ENCODE peak calls at places on chromosomes 5 and 9, in five cellular contexts. One of them, this sample, is unnamed.

GRCh38 chr9:38008168-38009034 is 60.6 kb downstream of the SHB start:
- DNase-seq in sigmoid colon: no peak
- DNase-seq in heart left ventricle: no peak
- DNase-seq in lower leg skin: no peak
- DNase-seq in A549: peak; percentile 91
- DNase-seq in this sample: no peak

GRCh38 chr5:120463026-120463770 is 902 bp upstream of the PRR16 start:
- DNase-seq in sigmoid colon: no peak
- DNase-seq in heart left ventricle: no peak
- DNase-seq in lower leg skin: no peak
- DNase-seq in A549: no peak
- DNase-seq in this sample: no peak

GRCh38 chr5:15844253-15844652 is 335.3 kb downstream of the MARCHF11 start:
- DNase-seq in sigmoid colon: no peak
- DNase-seq in heart left ventricle: no peak
- DNase-seq in lower leg skin: no peak
- DNase-seq in A549: no peak
- DNase-seq in this sample: no peak

GRCh38 chr5:159269723-159270122 is 6.6 kb downstream of the UBLCP1 start:
- DNase-seq in sigmoid colon: no peak
- DNase-seq in heart left ventricle: no peak
- DNase-seq in lower leg skin: no peak
- DNase-seq in A549: no peak
- DNase-seq in this sample: no peak

GRCh38 chr5:372911-373709 is 51.6 kb downstream of the AHRR start:
- DNase-seq in sigmoid colon: no peak
- DNase-seq in heart left ventricle: no peak
- DNase-seq in lower leg skin: peak; percentile 85
- DNase-seq in A549: no peak
- DNase-seq in this sample: no peak

GRCh38 chr5:9046756-9047481 is 499.0 kb downstream of the SEMA5A start:
- DNase-seq in sigmoid colon: no peak
- DNase-seq in heart left ventricle: no peak
- DNase-seq in lower leg skin: no peak
- DNase-seq in A549: no peak
- DNase-seq in this sample: no peak

GRCh38 chr9:35756275-35756742 is 2.2 kb upstream of the MSMP start:
- DNase-seq in sigmoid colon: peak; percentile 87
- DNase-seq in heart left ventricle: peak; percentile 65
- DNase-seq in lower leg skin: no peak
- DNase-seq in A549: no peak
- DNase-seq in this sample: peak; percentile 41

GRCh38 chr9:27019589-27019988 is 14.1 kb upstream of the LRRC19 start:
- DNase-seq in sigmoid colon: no peak
- DNase-seq in heart left ventricle: no peak
- DNase-seq in lower leg skin: no peak
- DNase-seq in A549: no peak
- DNase-seq in this sample: no peak

GRCh38 chr9:34048730-34049629 is at the start of gene UBAP2:
- DNase-seq in sigmoid colon: peak; percentile 99
- DNase-seq in heart left ventricle: peak; percentile 98
- DNase-seq in lower leg skin: peak; percentile 100
- DNase-seq in A549: peak; percentile 96
- DNase-seq in this sample: peak; percentile 99
- TF ChIP-seq CTCF in sigmoid colon: no peak
- TF ChIP-seq CTCF in heart left ventricle: no peak
- TF ChIP-seq CTCF in lower leg skin: no peak
- TF ChIP-seq CTCF in A549: no peak
- TF ChIP-seq CTCF in this sample: peak; percentile 31

GRCh38 chr9:89378541-89378940 is 60.2 kb downstream of the SECISBP2 start:
- DNase-seq in sigmoid colon: no peak
- DNase-seq in heart left ventricle: no peak
- DNase-seq in lower leg skin: no peak
- DNase-seq in A549: no peak
- DNase-seq in this sample: no peak
- TF ChIP-seq POLR2A in sigmoid colon: no peak
- TF ChIP-seq POLR2A in heart left ventricle: no peak
- TF ChIP-seq POLR2A in lower leg skin: no peak
- TF ChIP-seq POLR2A in A549: no peak
- TF ChIP-seq POLR2A in this sample: no peak

GRCh38 chr5:52861368-52861767 is 73.7 kb downstream of the ITGA1 start:
- DNase-seq in sigmoid colon: no peak
- DNase-seq in heart left ventricle: no peak
- DNase-seq in lower leg skin: no peak
- DNase-seq in A549: no peak
- DNase-seq in this sample: no peak

GRCh38 chr5:52863715-52864114 is 76.0 kb downstream of the ITGA1 start:
- DNase-seq in sigmoid colon: no peak
- DNase-seq in heart left ventricle: no peak
- DNase-seq in lower leg skin: no peak
- DNase-seq in A549: no peak
- DNase-seq in this sample: no peak

GRCh38 chr5:52867809-52868208 is 80.1 kb downstream of the ITGA1 start:
- DNase-seq in sigmoid colon: no peak
- DNase-seq in heart left ventricle: no peak
- DNase-seq in lower leg skin: no peak
- DNase-seq in A549: no peak
- DNase-seq in this sample: no peak

GRCh38 chr5:52864884-52865283 is 77.2 kb downstream of the ITGA1 start:
- DNase-seq in sigmoid colon: no peak
- DNase-seq in heart left ventricle: no peak
- DNase-seq in lower leg skin: no peak
- DNase-seq in A549: no peak
- DNase-seq in this sample: no peak

DNA sequence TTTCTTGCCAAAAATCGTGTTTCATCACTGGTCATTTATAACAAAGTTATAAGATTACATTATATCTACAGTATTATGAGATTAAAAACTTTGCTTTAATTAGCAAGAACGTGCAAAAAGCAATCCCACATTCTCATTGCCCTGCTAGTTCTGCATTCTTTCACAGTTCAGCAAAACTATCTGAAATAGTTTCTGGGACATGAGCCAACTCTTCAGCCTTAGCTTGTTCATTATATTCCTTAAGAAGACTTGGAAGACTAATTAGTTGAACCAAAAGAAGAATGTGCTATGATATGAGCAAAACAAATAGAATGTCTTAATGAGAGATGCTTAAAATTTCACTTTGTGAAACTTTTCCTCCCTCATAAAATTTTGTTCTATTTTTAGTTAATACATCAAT is 76.7 kb downstream of the ITGA1 start:
- DNase-seq in sigmoid colon: no peak
- DNase-seq in heart left ventricle: no peak
- DNase-seq in lower leg skin: no peak
- DNase-seq in A549: no peak
- DNase-seq in this sample: no peak
- TF ChIP-seq CTCF in sigmoid colon: no peak
- TF ChIP-seq CTCF in heart left ventricle: no peak
- TF ChIP-seq CTCF in lower leg skin: no peak
- TF ChIP-seq CTCF in A549: no peak
- TF ChIP-seq CTCF in this sample: no peak

GRCh38 chr9:125407974-125408900 is 146.6 kb downstream of the GAPVD1 start:
- DNase-seq in sigmoid colon: peak; percentile 91
- DNase-seq in heart left ventricle: peak; percentile 71
- DNase-seq in lower leg skin: peak; percentile 95
- DNase-seq in A549: peak; percentile 96
- DNase-seq in this sample: peak; percentile 68
- TF ChIP-seq POLR2A in sigmoid colon: no peak
- TF ChIP-seq POLR2A in heart left ventricle: no peak
- TF ChIP-seq POLR2A in lower leg skin: no peak
- TF ChIP-seq POLR2A in A549: no peak
- TF ChIP-seq POLR2A in this sample: no peak

GRCh38 chr5:154197801-154198461 is 7.4 kb downstream of the GALNT10 start:
- DNase-seq in sigmoid colon: no peak
- DNase-seq in heart left ventricle: no peak
- DNase-seq in lower leg skin: no peak
- DNase-seq in A549: peak; percentile 35
- DNase-seq in this sample: no peak

GRCh38 chr5:154194348-154195329 is 4.1 kb downstream of the GALNT10 start:
- DNase-seq in sigmoid colon: no peak
- DNase-seq in heart left ventricle: no peak
- DNase-seq in lower leg skin: no peak
- DNase-seq in A549: no peak
- DNase-seq in this sample: no peak

GRCh38 chr5:154198611-154199230 is 8.2 kb downstream of the GALNT10 start:
- DNase-seq in sigmoid colon: no peak
- DNase-seq in heart left ventricle: no peak
- DNase-seq in lower leg skin: no peak
- DNase-seq in A549: peak; percentile 78
- DNase-seq in this sample: no peak

GRCh38 chr5:154199263-154199662 is 8.7 kb downstream of the GALNT10 start:
- DNase-seq in sigmoid colon: no peak
- DNase-seq in heart left ventricle: no peak
- DNase-seq in lower leg skin: no peak
- DNase-seq in A549: peak; percentile 69
- DNase-seq in this sample: no peak

DNA sequence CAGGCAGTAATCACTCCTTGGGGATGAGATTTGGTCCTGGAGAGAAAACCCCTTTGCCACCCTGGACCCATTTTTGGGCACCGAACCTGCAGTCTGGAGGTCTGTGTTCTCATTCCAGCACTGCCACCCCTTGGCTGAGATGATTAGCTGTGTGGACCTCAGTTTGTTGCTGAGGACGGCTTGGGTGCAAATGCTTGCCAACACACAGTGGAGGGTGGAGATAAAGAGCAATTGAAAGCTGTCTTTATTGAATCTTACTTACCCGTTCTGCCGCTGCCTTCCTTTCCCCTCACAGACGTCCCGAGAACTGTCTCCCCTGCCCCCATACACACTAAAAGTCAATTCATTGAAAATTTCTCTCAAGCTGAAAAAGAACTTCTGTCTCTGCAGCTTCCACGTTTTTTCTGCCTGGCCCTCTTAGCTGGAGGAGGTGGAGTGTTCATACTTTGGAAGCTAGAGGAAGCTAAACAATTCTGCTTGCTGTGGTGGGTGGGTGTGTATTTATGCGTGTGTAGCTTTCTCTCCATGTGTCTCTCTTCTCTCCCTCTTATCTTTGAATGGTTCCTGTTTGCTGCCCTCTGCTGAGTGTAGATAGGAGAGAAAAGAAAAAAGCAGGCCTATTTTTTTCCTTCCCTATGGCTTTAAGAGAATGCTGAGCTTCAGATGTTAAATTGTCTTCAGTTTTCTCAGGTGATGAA is 6.6 kb downstream of the GALNT10 start:
- DNase-seq in sigmoid colon: no peak
- DNase-seq in heart left ventricle: no peak
- DNase-seq in lower leg skin: no peak
- DNase-seq in A549: peak; percentile 35
- DNase-seq in this sample: no peak
- TF ChIP-seq CTCF in sigmoid colon: no peak
- TF ChIP-seq CTCF in heart left ventricle: no peak
- TF ChIP-seq CTCF in lower leg skin: no peak
- TF ChIP-seq CTCF in A549: peak; percentile 48
- TF ChIP-seq CTCF in this sample: peak; percentile 16

DNA sequence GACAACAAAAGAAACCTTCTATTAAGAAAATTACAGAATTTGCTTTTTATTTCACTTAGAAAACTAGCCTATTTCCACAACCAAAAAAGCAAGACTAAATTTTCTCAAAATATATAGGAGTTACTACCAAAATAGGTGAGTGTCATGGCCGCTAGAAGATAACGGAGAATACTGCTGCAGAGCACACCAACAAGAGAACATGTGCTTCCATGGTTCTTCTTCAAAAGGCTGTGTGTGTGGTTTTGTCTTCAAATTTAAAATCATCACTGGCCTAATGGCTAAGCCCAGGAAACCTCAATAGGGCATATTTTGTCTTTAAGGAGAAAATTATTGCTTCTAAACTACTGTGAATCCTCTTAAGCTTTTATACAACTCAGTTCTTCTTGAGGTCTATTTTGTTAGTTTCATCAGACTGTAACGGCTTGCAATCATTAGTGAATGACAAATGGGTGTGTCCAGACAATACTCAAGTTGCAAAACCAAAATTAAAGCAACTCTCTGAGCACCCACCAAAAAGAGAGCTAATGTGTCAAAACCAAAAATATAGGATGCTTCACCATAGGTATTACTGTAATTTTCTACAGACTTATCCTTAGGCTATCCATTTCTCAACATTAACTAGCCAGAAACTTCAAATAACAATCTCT is 3.3 kb downstream of the SETX start:
- DNase-seq in sigmoid colon: no peak
- DNase-seq in heart left ventricle: no peak
- DNase-seq in lower leg skin: no peak
- DNase-seq in A549: no peak
- DNase-seq in this sample: no peak
- TF ChIP-seq POLR2A in sigmoid colon: no peak
- TF ChIP-seq POLR2A in heart left ventricle: no peak
- TF ChIP-seq POLR2A in lower leg skin: no peak
- TF ChIP-seq POLR2A in A549: no peak
- TF ChIP-seq POLR2A in this sample: no peak

This sample was measured in tibial nerve.